ENCODE peak calls at places on chromosomes 5 and 9, in six cellular contexts. X is IMR-90, K is H1, F is H9, B is mesenchymal stem cell, A is trophoblast cell. R is an unnamed sample.
A peak's percentile ranks its signal among the peaks of the same experiment; 100 is the strongest.

GRCh38 chr9:36798350-36799065 is 225.8 kb downstream of the MELK start:
- DNase-seq in X (no peak), K (no peak), B (no peak), F (no peak), A (no peak), R (no peak)

GRCh38 chr5:38922199-38922598 is 76.4 kb downstream of the OSMR start:
- DNase-seq in B (peak; percentile 53), F (peak; percentile 53), K (peak; percentile 64), A (peak; percentile 67), X (peak; percentile 51), R (peak; percentile 26)

GRCh38 chr9:26369096-26369495 is 523.5 kb downstream of the CAAP1 start:
- DNase-seq in B (no peak), K (no peak), A (peak; percentile 38), F (no peak), X (no peak), R (no peak)

GRCh38 chr5:179164331-179165311 is 104.4 kb downstream of the ZNF354C start:
- DNase-seq in A (no peak), K (peak; percentile 35), B (no peak), F (peak; percentile 22), X (no peak), R (no peak)

GRCh38 chr5:88839238-88839637 is 43.7 kb downstream of the MEF2C start:
- DNase-seq in B (no peak), A (no peak), X (no peak), K (no peak), F (no peak), R (no peak)

GRCh38 chr9:3480353-3480655 is 45.5 kb downstream of the RFX3 start:
- DNase-seq in B (no peak), F (no peak), A (no peak), X (no peak), K (no peak), R (no peak)

GRCh38 chr9:13555989-13556500 is 276.6 kb upstream of the MPDZ start:
- DNase-seq in F (no peak), A (no peak), B (no peak), K (no peak), X (no peak), R (no peak)

GRCh38 chr9:17824191-17824926 is 245.5 kb downstream of the SH3GL2 start:
- DNase-seq in B (no peak), A (peak; percentile 42), X (peak; percentile 1), K (no peak), F (no peak), R (peak; percentile 30)

GRCh38 chr9:16214677-16215076 is 655.8 kb downstream of the BNC2 start:
- DNase-seq in F (no peak), K (no peak), A (no peak), X (no peak), B (no peak), R (no peak)

GRCh38 chr9:69946800-69947437 is 96.7 kb upstream of the MAMDC2 start:
- DNase-seq in B (peak; percentile 96), K (no peak), X (peak; percentile 94), A (peak; percentile 64), F (no peak), R (no peak)

GRCh38 chr5:134100283-134101011 is 14.0 kb upstream of the TCF7 start:
- DNase-seq in X (peak; percentile 76), K (peak; percentile 65), B (peak; percentile 84), F (peak; percentile 72), A (peak; percentile 6), R (no peak)

GRCh38 chr9:137666950-137667670 is 48.3 kb downstream of the EHMT1 start:
- DNase-seq in B (no peak), X (no peak), A (no peak), K (peak; percentile 83), F (peak; percentile 87), R (peak; percentile 62)

GRCh38 chr9:38003230-38003629 is 65.8 kb downstream of the SHB start:
- DNase-seq in X (no peak), A (no peak), F (no peak), B (no peak), K (no peak), R (no peak)

GRCh38 chr9:126379661-126380365 is 53.2 kb downstream of the MVB12B start:
- DNase-seq in X (peak; percentile 47), F (peak; percentile 15), B (no peak), A (no peak), K (no peak), R (no peak)

GRCh38 chr5:159805021-159805420 is 111.3 kb upstream of the ADRA1B start:
- DNase-seq in K (no peak), X (no peak), F (no peak), A (peak; percentile 25), B (no peak), R (no peak)

GRCh38 chr9:134217431-134218210 is 53.3 kb upstream of the RNU6ATAC start:
- DNase-seq in X (no peak), B (no peak), K (no peak), F (no peak), A (no peak), R (no peak)

GRCh38 chr5:178531786-178532185 is 58.4 kb downstream of the COL23A1 start:
- DNase-seq in X (no peak), F (no peak), B (no peak), A (no peak), K (no peak), R (no peak)

GRCh38 chr5:159504857-159505304 is 174.6 kb upstream of the IL12B start:
- DNase-seq in F (no peak), K (no peak), X (peak; percentile 78), A (no peak), B (peak; percentile 82), R (no peak)

GRCh38 chr5:120255214-120255613 is 208.9 kb upstream of the PRR16 start:
- DNase-seq in K (no peak), A (no peak), F (no peak), X (peak; percentile 10), B (no peak), R (no peak)

GRCh38 chr9:93582115-93582514 is 5.7 kb downstream of the PHF2 start:
- DNase-seq in F (peak; percentile 36), X (no peak), B (no peak), A (peak; percentile 53), K (no peak), R (no peak)

GRCh38 chr5:108061941-108062340 is 320.0 kb downstream of the FBXL17 start:
- DNase-seq in B (no peak), K (no peak), A (no peak), F (no peak), X (peak; percentile 35), R (no peak)

GRCh38 chr9:83336696-83337095 is 201.5 kb downstream of the FRMD3 start:
- DNase-seq in A (no peak), F (no peak), X (no peak), B (no peak), K (no peak), R (no peak)

GRCh38 chr5:15620501-15620900 is 120.5 kb downstream of the FBXL7 start:
- DNase-seq in F (no peak), B (peak; percentile 65), K (no peak), X (peak; percentile 76), A (no peak), R (no peak)

GRCh38 chr5:52884453-52884852 is 96.7 kb downstream of the ITGA1 start:
- DNase-seq in K (no peak), X (no peak), B (no peak), A (peak; percentile 53), F (no peak), R (no peak)

GRCh38 chr5:156051972-156052371 is 275.0 kb upstream of the SGCD start:
- DNase-seq in X (no peak), K (no peak), B (no peak), A (no peak), F (peak; percentile 59), R (no peak)

GRCh38 chr5:98111686-98112085 is 661.8 kb upstream of the RGMB start:
- DNase-seq in K (no peak), A (no peak), F (no peak), B (peak; percentile 33), X (peak; percentile 34), R (no peak)

GRCh38 chr9:80492221-80492620 is 920.5 kb downstream of the TLE4 start:
- DNase-seq in F (no peak), A (no peak), B (no peak), K (no peak), X (peak; percentile 43), R (no peak)

GRCh38 chr5:133225671-133226152 is 173.9 kb downstream of the HSPA4 start:
- DNase-seq in A (no peak), B (peak; percentile 50), X (peak; percentile 70), F (no peak), K (no peak), R (no peak)

GRCh38 chr9:121821326-121821725 is 169.9 kb downstream of the DAB2IP start:
- DNase-seq in X (no peak), F (no peak), B (no peak), K (no peak), A (no peak), R (no peak)

GRCh38 chr5:1431021-1431811 is 14.0 kb downstream of the SLC6A3 start:
- DNase-seq in F (peak; percentile 12), B (no peak), A (no peak), X (no peak), K (no peak), R (no peak)

GRCh38 chr9:82894961-82895902 is 167.7 kb downstream of the RASEF start:
- DNase-seq in F (no peak), A (no peak), B (no peak), K (no peak), X (no peak), R (no peak)

GRCh38 chr5:94779684-94780083 is 161.2 kb downstream of the SLF1 start:
- DNase-seq in A (no peak), B (no peak), X (no peak), K (no peak), F (no peak), R (no peak)

GRCh38 chr9:115300116-115300515 is 182.2 kb upstream of the TNC start:
- DNase-seq in B (no peak), K (no peak), A (no peak), F (no peak), X (no peak), R (no peak)

GRCh38 chr9:75108571-75108970 is 20.3 kb downstream of the OSTF1 start:
- DNase-seq in X (peak; percentile 79), A (peak; percentile 63), B (peak; percentile 77), F (no peak), K (no peak), R (no peak)
- H3K4me2 ChIP-seq in X (peak overlapping the region; percentile 28), A (no peak overlapping the region), B (no peak overlapping the region), F (no peak overlapping the region), K (no peak overlapping the region), R (no peak overlapping the region)

GRCh38 chr5:5688194-5688924 is 265.9 kb downstream of the ICE1 start:
- DNase-seq in B (no peak), X (no peak), F (no peak), K (no peak), A (no peak), R (no peak)
- H4K91ac ChIP-seq in B (no peak overlapping the region), X (no peak overlapping the region), F (no peak overlapping the region), K (no peak overlapping the region), A (no peak overlapping the region), R (no peak overlapping the region)

DNA sequence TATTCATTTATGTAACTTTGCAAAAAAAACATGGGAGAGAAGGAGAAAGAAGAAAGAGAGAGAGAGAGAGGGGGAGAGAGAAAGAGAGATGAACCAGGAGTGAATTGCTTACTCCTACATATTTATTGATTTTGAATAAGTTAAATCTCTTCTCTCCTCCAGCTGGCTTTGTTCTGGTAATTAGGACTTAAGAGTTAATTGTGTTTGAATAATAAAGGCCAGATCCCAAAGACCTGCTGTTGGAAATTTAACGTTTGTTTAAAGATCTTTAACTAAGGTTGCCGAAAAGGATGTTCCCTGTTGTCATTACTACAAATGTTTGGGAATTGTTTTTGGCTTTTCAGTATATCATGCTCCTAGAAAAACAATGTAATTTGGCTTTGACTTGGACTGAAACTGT is 473.0 kb downstream of the TUSC1 start:
- DNase-seq in A (no peak), X (no peak), B (no peak), K (no peak), F (no peak), R (no peak)
- H3K4me2 ChIP-seq in A (no peak overlapping the region), X (no peak overlapping the region), B (no peak overlapping the region), K (peak overlapping the region; percentile 59), F (no peak overlapping the region), R (no peak overlapping the region)

GRCh38 chr9:91382298-91382697 is 20.6 kb upstream of the AUH start:
- DNase-seq in B (no peak), X (no peak), A (no peak), F (no peak), K (no peak), R (no peak)
- H4K91ac ChIP-seq in B (no peak overlapping the region), X (no peak overlapping the region), A (no peak overlapping the region), F (no peak overlapping the region), K (no peak overlapping the region), R (no peak overlapping the region)